ENCODE peak calls at places on chromosomes 12 and 14, in seven cellular contexts. P is choroid plexus epithelial cell, X is cardiac muscle cell, Z is heart right ventricle, G is NB4, W is PC-3, O is fibroblast of pulmonary artery. B is an unnamed sample.

GRCh38 chr14:21256539-21257394 is 12.5 kb downstream of the HNRNPC start:
- DNase-seq in W (no peak), P (no peak), Z (no peak), X (no peak), O (no peak), G (peak; percentile 54), B (no peak)

GRCh38 chr12:72876092-72876491 is 603.9 kb downstream of the TRHDE start:
- DNase-seq in Z (no peak), G (no peak), X (no peak), P (no peak), W (no peak), O (no peak), B (no peak)

GRCh38 chr12:47995976-47996375 is 8.3 kb downstream of the COL2A1 start:
- DNase-seq in X (no peak), W (peak; percentile 60), P (peak; percentile 73), O (peak; percentile 71), Z (no peak), G (no peak), B (no peak)

GRCh38 chr14:99378782-99379214 is 101.9 kb downstream of the SETD3 start:
- DNase-seq in X (no peak), P (peak; percentile 42), W (peak; percentile 72), Z (no peak), G (peak; percentile 83), O (no peak), B (no peak)

GRCh38 chr12:120093592-120094355 is 22.8 kb downstream of the RAB35 start:
- DNase-seq in P (peak; percentile 55), X (peak; percentile 79), W (no peak), O (no peak), G (peak; percentile 78), Z (no peak), B (no peak)

GRCh38 chr12:29794869-29795268 is 11.1 kb upstream of the TMTC1 start:
- DNase-seq in X (no peak), P (no peak), W (peak; percentile 72), O (no peak), G (no peak), Z (no peak), B (no peak)

GRCh38 chr14:85731198-85731597 is 201.3 kb downstream of the FLRT2 start:
- DNase-seq in X (no peak), W (no peak), P (peak; percentile 65), G (no peak), Z (no peak), O (peak; percentile 62), B (no peak)

GRCh38 chr14:103111297-103111981 is 11.8 kb upstream of the TNFAIP2 start:
- DNase-seq in P (no peak), Z (no peak), O (no peak), X (no peak), G (no peak), W (no peak), B (no peak)

GRCh38 chr12:716506-716905 is 35.9 kb upstream of the WNK1 start:
- DNase-seq in Z (no peak), O (peak; percentile 50), W (no peak), G (no peak), P (peak; percentile 72), X (peak; percentile 88), B (no peak)

GRCh38 chr12:4540170-4540569 is 1.5 kb downstream of the RAD51AP1 start:
- DNase-seq in O (no peak), G (no peak), W (no peak), P (no peak), X (no peak), Z (no peak), B (no peak)

GRCh38 chr12:24537241-24537860 is 411.6 kb downstream of the BCAT1 start:
- DNase-seq in G (no peak), P (peak; percentile 49), O (no peak), W (no peak), Z (no peak), X (peak; percentile 34), B (no peak)

GRCh38 chr14:38255408-38255672 is 553 bp downstream of the CLEC14A start:
- DNase-seq in G (no peak), P (peak; percentile 22), W (no peak), O (no peak), X (no peak), Z (no peak), B (no peak)

GRCh38 chr12:12533238-12533829 is 29.3 kb downstream of the DUSP16 start:
- DNase-seq in P (peak; percentile 50), O (no peak), X (peak; percentile 85), G (no peak), W (no peak), Z (peak; percentile 27), B (no peak)

GRCh38 chr12:81253360-81253759 is 175.5 kb downstream of the ACSS3 start:
- DNase-seq in O (no peak), W (no peak), Z (no peak), X (no peak), P (no peak), G (no peak), B (no peak)

GRCh38 chr14:77822307-77822706 is 22.4 kb downstream of the ADCK1 start:
- DNase-seq in P (no peak), O (no peak), G (no peak), X (peak; percentile 18), Z (no peak), W (no peak), B (no peak)

GRCh38 chr14:77011226-77011762 is 17.2 kb downstream of the IRF2BPL start:
- DNase-seq in O (no peak), X (no peak), W (no peak), P (no peak), G (no peak), Z (no peak), B (no peak)

GRCh38 chr14:43894534-43894933 is 612.5 kb downstream of the FSCB start:
- DNase-seq in W (peak; percentile 56), O (peak; percentile 27), X (peak; percentile 44), G (peak; percentile 48), P (no peak), Z (no peak), B (no peak)

GRCh38 chr14:52043690-52044089 is 25.2 kb downstream of the NID2 start:
- DNase-seq in W (peak; percentile 63), P (peak; percentile 57), O (no peak), Z (no peak), G (peak; percentile 25), X (peak; percentile 55), B (no peak)

GRCh38 chr14:65179918-65180724 is 77.8 kb upstream of the MAX start:
- DNase-seq in Z (no peak), W (peak; percentile 90), X (no peak), P (peak; percentile 87), G (no peak), O (peak; percentile 91), B (no peak)

GRCh38 chr12:111124183-111124582 is 203.8 kb upstream of the MYL2 start:
- DNase-seq in Z (no peak), P (no peak), W (no peak), X (no peak), G (no peak), O (no peak), B (no peak)

GRCh38 chr12:111122458-111122878 is 202.1 kb upstream of the MYL2 start:
- DNase-seq in X (no peak), O (no peak), P (no peak), Z (no peak), W (no peak), G (no peak), B (no peak)

GRCh38 chr12:111123390-111123789 is 203.0 kb upstream of the MYL2 start:
- DNase-seq in W (no peak), G (no peak), P (no peak), X (no peak), Z (no peak), O (no peak), B (no peak)

GRCh38 chr12:111126331-111126730 is 206.0 kb upstream of the MYL2 start:
- DNase-seq in G (peak; percentile 58), X (no peak), W (no peak), O (peak; percentile 4), Z (no peak), P (no peak), B (no peak)

DNA sequence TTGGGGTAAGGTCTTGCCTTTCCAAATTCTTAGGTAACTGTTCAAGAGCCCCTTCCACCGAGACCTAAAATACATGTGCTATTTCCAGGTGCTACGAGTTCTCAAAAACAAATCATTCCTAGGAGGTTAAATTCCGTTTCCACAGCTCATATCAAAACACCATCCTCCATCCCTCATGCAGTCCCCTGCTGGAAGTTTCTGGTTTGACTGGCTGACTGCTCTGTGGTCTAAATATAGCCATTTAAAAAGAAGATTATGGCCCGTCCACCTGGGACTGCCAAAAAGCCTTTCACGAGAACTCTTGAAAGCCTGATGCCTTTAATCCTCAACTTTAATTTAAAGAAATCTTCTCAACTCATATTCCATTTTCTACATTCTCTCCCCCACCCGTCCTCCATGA is 201.5 kb upstream of the MYL2 start:
- DNase-seq in X (peak; percentile 58), W (peak; percentile 31), Z (no peak), P (peak; percentile 4), G (no peak), O (no peak), B (no peak)
- TF ChIP-seq CTCF in X (no peak), W (peak; percentile 29), Z (no peak), P (peak; percentile 17), G (no peak), O (no peak), B (no peak)

DNA sequence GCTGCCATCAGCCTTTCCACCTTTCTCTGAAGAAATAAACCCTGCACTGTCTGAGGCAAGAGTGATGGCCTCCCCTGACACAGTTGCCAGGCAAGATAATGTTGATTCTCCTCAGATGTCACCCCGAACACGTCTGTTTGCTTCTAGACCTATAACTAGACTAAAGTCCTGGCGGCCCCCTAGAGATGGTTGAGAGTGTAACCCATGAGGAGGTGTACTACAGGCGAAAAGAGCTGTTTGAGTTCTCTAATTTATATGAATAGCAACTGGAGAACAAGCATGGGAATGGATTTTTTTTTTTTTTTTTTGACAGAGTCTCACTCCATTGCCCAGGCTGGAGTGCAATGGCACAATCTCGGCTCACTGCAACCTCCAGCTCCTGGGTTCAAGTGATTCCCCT is 33.0 kb upstream of the ATF7IP start:
- DNase-seq in P (no peak), W (no peak), O (no peak), X (no peak), G (no peak), Z (no peak), B (no peak)
- H3K4me3 ChIP-seq in P (no peak overlapping the region), W (no peak overlapping the region), O (no peak overlapping the region), X (no peak overlapping the region), G (no peak overlapping the region), Z (no peak overlapping the region), B (no peak overlapping the region)

GRCh38 chr14:72024043-72024407 is 91.8 kb downstream of the RGS6 start:
- DNase-seq in X (peak; percentile 62), O (peak; percentile 19), Z (no peak), W (peak; percentile 62), P (peak; percentile 45), G (peak; percentile 58), B (no peak)
- TF ChIP-seq CTCF in X (peak; percentile 22), O (peak; percentile 26), Z (peak; percentile 55), W (peak; percentile 72), P (peak; percentile 41), G (peak; percentile 71), B (peak; percentile 3)

GRCh38 chr12:14954269-14954668 is 7.1 kb downstream of the ARHGDIB start:
- DNase-seq in O (no peak), P (no peak), Z (no peak), X (no peak), W (no peak), G (peak; percentile 58), B (no peak)
- H3K4me3 ChIP-seq in O (no peak overlapping the region), P (no peak overlapping the region), Z (no peak overlapping the region), X (no peak overlapping the region), W (no peak overlapping the region), G (peak overlapping the region; percentile 62), B (no peak overlapping the region)

DNA sequence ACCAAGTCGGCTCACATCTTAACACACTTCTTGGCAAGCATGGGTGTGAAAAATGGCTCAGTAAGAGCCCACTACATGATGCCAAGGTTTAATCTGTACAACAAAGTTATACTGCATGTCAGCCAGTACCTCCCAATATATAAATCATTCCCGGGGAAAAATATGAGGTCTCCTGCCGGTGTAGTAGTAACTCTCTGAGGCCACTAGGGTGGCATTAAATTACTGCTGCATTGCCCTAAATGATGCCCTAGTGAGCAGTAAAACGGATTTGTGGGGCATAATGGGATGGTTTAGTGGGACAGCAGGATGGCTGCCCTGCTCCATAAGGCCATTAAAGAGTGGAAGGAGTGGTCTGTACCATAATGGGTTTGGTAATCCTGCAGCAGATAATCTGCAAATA is 267.7 kb downstream of the MED13L start:
- DNase-seq in O (peak; percentile 10), P (no peak), Z (no peak), X (no peak), W (peak; percentile 47), G (no peak), B (no peak)
- TF ChIP-seq CTCF in O (peak; percentile 44), P (peak; percentile 54), Z (no peak), X (peak; percentile 34), W (peak; percentile 68), G (peak; percentile 39), B (no peak)